ENCODE peak calls at places on chromosomes 2 and 18, in ten cellular contexts. Q is C1 segment of cervical spinal cord; B is activated T-helper 1 cell treated with anti-CD3 and anti-CD28 coated beads, Interleukin-12 subunit alpha, Interleukin-12 subunit beta, Interleukin-2, Interleukin-4 antibody, amounts not matched to agents 30 ng/mL and 10 ng/mL and 1 ng/mL, durations not matched to agents 14 hours and 24 hours and 36 hours; T is mesenteric fat pad; S is fibroblast of lung; X is dorsolateral prefrontal cortex; A is Panc1; V is kidney epithelial cell; J is neuronal stem cell; G is upper lobe of right lung. K is an unnamed sample.

GRCh38 chr2:241926541-241927311 is 57.2 kb downstream of the RTP5 start:
- DNase-seq in Q (no peak), B (no peak), T (peak), S (no peak), X (no peak), A (no peak), V (peak), J (no peak), G (no peak), K (no peak)

GRCh38 chr2:109351164-109351756 is 222.3 kb downstream of the SH3RF3 start:
- DNase-seq in Q (no peak), B (no peak), T (peak), S (peak), X (no peak), A (no peak), V (peak), J (no peak), G (peak), K (no peak)

GRCh38 chr18:22342625-22343024 is 75.1 kb downstream of the CTAGE1 start:
- DNase-seq in Q (no peak), B (no peak), T (no peak), S (peak), X (no peak), A (no peak), V (peak), J (no peak), G (peak), K (no peak)

GRCh38 chr2:161876416-161876815 is 197.6 kb downstream of the DPP4 start:
- DNase-seq in Q (no peak), B (no peak), T (no peak), S (no peak), X (no peak), A (no peak), V (no peak), J (no peak), G (no peak), K (no peak)

GRCh38 chr2:83594841-83595720 is 864.0 kb downstream of the SUCLG1 start:
- DNase-seq in Q (no peak), B (no peak), T (no peak), S (no peak), X (no peak), A (no peak), V (no peak), J (no peak), G (no peak), K (no peak)

GRCh38 chr2:223952280-223952968 is 4.8 kb upstream of the MRPL44 start:
- DNase-seq in Q (no peak), B (no peak), T (no peak), S (no peak), X (no peak), A (no peak), V (no peak), J (peak), G (no peak), K (no peak)

GRCh38 chr2:69375494-69376353 is 11.3 kb downstream of the GFPT1 start:
- DNase-seq in Q (no peak), B (no peak), T (no peak), S (peak), X (no peak), A (no peak), V (no peak), J (no peak), G (no peak), K (no peak)

GRCh38 chr18:79725486-79725885 is 45.9 kb downstream of the CTDP1 start:
- DNase-seq in Q (no peak), B (no peak), T (no peak), S (no peak), X (no peak), A (no peak), V (no peak), J (no peak), G (no peak), K (no peak)

GRCh38 chr18:73739098-73739497 is 408.5 kb downstream of the FBXO15 start:
- DNase-seq in Q (no peak), B (no peak), T (no peak), S (no peak), X (no peak), A (no peak), V (peak), J (no peak), G (no peak), K (no peak)

GRCh38 chr2:230668184-230668938 is 44.3 kb upstream of the CAB39 start:
- DNase-seq in Q (peak), B (no peak), T (no peak), S (peak), X (no peak), A (no peak), V (no peak), J (no peak), G (peak), K (no peak)

GRCh38 chr2:147081826-147082225 is 763.0 kb upstream of the ACVR2A start:
- DNase-seq in Q (no peak), B (no peak), T (no peak), S (no peak), X (no peak), A (no peak), V (no peak), J (no peak), G (no peak), K (no peak)

GRCh38 chr2:101479328-101479727 is 4.4 kb upstream of the RFX8 start:
- DNase-seq in Q (no peak), B (no peak), T (no peak), S (no peak), X (no peak), A (no peak), V (no peak), J (peak), G (no peak), K (no peak)

GRCh38 chr18:12315481-12315880 is 7.4 kb downstream of the TUBB6 start:
- DNase-seq in Q (no peak), B (no peak), T (no peak), S (no peak), X (no peak), A (no peak), V (no peak), J (no peak), G (no peak), K (no peak)

GRCh38 chr18:79260023-79260422 is 135.7 kb upstream of the NFATC1 start:
- DNase-seq in Q (no peak), B (no peak), T (no peak), S (no peak), X (no peak), A (no peak), V (no peak), J (no peak), G (no peak), K (no peak)

GRCh38 chr18:58213445-58213844 is 169.4 kb downstream of the NEDD4L start:
- DNase-seq in Q (no peak), B (no peak), T (no peak), S (peak), X (no peak), A (no peak), V (no peak), J (no peak), G (no peak), K (no peak)

GRCh38 chr2:62201307-62201706 is 5.4 kb downstream of the B3GNT2 start:
- DNase-seq in Q (no peak), B (no peak), T (no peak), S (peak), X (no peak), A (no peak), V (no peak), J (no peak), G (no peak), K (no peak)

GRCh38 chr18:74489631-74490030 is 6.5 kb upstream of the CNDP2 start:
- DNase-seq in Q (no peak), B (no peak), T (no peak), S (peak), X (no peak), A (no peak), V (no peak), J (no peak), G (no peak), K (no peak)

GRCh38 chr2:132773331-132773730 is 103.3 kb upstream of the LYPD1 start:
- DNase-seq in Q (no peak), B (no peak), T (no peak), S (no peak), X (no peak), A (no peak), V (no peak), J (no peak), G (no peak), K (no peak)

GRCh38 chr2:232418466-232419244 is 12.0 kb downstream of the ALPG start:
- DNase-seq in Q (no peak), B (no peak), T (no peak), S (peak), X (no peak), A (no peak), V (no peak), J (no peak), G (peak), K (no peak)

GRCh38 chr2:176699098-176699497 is 429.9 kb downstream of the MTX2 start:
- DNase-seq in Q (no peak), B (no peak), T (no peak), S (no peak), X (no peak), A (no peak), V (no peak), J (no peak), G (no peak), K (no peak)

GRCh38 chr18:79030680-79031079 is 38.5 kb upstream of the ATP9B start:
- DNase-seq in Q (no peak), B (no peak), T (no peak), S (no peak), X (no peak), A (no peak), V (no peak), J (no peak), G (peak), K (no peak)

GRCh38 chr2:98550165-98550564 is 58.1 kb downstream of the COA5 start:
- DNase-seq in Q (no peak), B (no peak), T (peak), S (no peak), X (no peak), A (no peak), V (no peak), J (no peak), G (no peak), K (no peak)

GRCh38 chr2:106685180-106685897 is 198.2 kb downstream of the CD8B2 start:
- DNase-seq in Q (no peak), B (no peak), T (no peak), S (no peak), X (no peak), A (no peak), V (no peak), J (no peak), G (no peak), K (no peak)

GRCh38 chr2:174669321-174669720 is 71.7 kb upstream of the WIPF1 start:
- DNase-seq in Q (no peak), B (no peak), T (no peak), S (no peak), X (no peak), A (no peak), V (no peak), J (no peak), G (no peak), K (no peak)

GRCh38 chr18:49788327-49788908 is 24.9 kb downstream of the ACAA2 start:
- DNase-seq in Q (no peak), B (no peak), T (no peak), S (peak), X (no peak), A (no peak), V (no peak), J (no peak), G (no peak), K (no peak)

GRCh38 chr2:200748779-200749178 is 62.9 kb upstream of the BZW1 start:
- DNase-seq in Q (no peak), B (no peak), T (no peak), S (no peak), X (no peak), A (no peak), V (no peak), J (no peak), G (no peak), K (no peak)

GRCh38 chr2:27798948-27799645 is 27.6 kb downstream of the MRPL33 start:
- DNase-seq in Q (no peak), B (no peak), T (no peak), S (peak), X (no peak), A (peak), V (peak), J (peak), G (no peak), K (no peak)

GRCh38 chr2:96885432-96886137 is 15.7 kb upstream of the SEMA4C start:
- DNase-seq in Q (no peak), B (no peak), T (no peak), S (no peak), X (no peak), A (no peak), V (no peak), J (no peak), G (no peak), K (no peak)

GRCh38 chr2:108594982-108595464 is 60.8 kb downstream of the LIMS1 start:
- DNase-seq in Q (no peak), B (no peak), T (no peak), S (peak), X (no peak), A (peak), V (peak), J (no peak), G (no peak), K (no peak)

GRCh38 chr18:379665-380356 is 112.0 kb upstream of the THOC1 start:
- DNase-seq in Q (no peak), B (no peak), T (no peak), S (peak), X (no peak), A (no peak), V (no peak), J (no peak), G (peak), K (no peak)

GRCh38 chr2:97699765-97700444 is 13.5 kb upstream of the ZAP70 start:
- DNase-seq in Q (peak), B (peak), T (no peak), S (peak), X (no peak), A (no peak), V (no peak), J (peak), G (no peak), K (peak)

GRCh38 chr2:232533944-232534710 is 5.4 kb upstream of the CHRNG start:
- DNase-seq in Q (no peak), B (no peak), T (peak), S (no peak), X (no peak), A (no peak), V (no peak), J (no peak), G (peak), K (no peak)

GRCh38 chr2:11330457-11331142 is 13.8 kb downstream of the ROCK2 start:
- DNase-seq in Q (no peak), B (no peak), T (no peak), S (no peak), X (no peak), A (no peak), V (no peak), J (no peak), G (no peak), K (no peak)

GRCh38 chr2:201452058-201452736 is 657 bp downstream of the STRADB start:
- DNase-seq in Q (peak), B (no peak), T (peak), S (peak), X (no peak), A (no peak), V (no peak), J (no peak), G (no peak), K (no peak)

GRCh38 chr2:8406271-8406670 is 275.6 kb upstream of the ID2 start:
- DNase-seq in Q (no peak), B (no peak), T (no peak), S (no peak), X (no peak), A (no peak), V (no peak), J (no peak), G (no peak), K (no peak)

GRCh38 chr2:200677721-200678532 is 92.1 kb downstream of the AOX1 start:
- DNase-seq in Q (no peak), B (no peak), T (no peak), S (peak), X (no peak), A (no peak), V (no peak), J (no peak), G (no peak), K (no peak)

GRCh38 chr18:12838178-12838634 is 45.8 kb downstream of the PTPN2 start:
- DNase-seq in Q (no peak), B (peak), T (no peak), S (peak), X (no peak), A (no peak), V (peak), J (no peak), G (peak), K (no peak)